ENCODE peak calls at places on chromosomes 12 and 14, in four cellular contexts. L is renal cortical epithelial cell; M is globus pallidus; S is stimulated activated CD4-positive, alpha-beta T cell treated with anti-CD3 and anti-CD28 coated beads, Interleukin-1b, Interleukin-23, amount 100 ng/mL, for 48 hours. K is an unnamed sample.

GRCh38 chr12:47400251-47400650 is 305.6 kb downstream of the RPAP3 start:
- DNase-seq in M (no peak), S (no peak), L (no peak), K (no peak)

GRCh38 chr14:102055181-102055901 is 31.5 kb downstream of the HSP90AA1 start:
- DNase-seq in S (no peak), M (no peak), L (peak; percentile 31), K (no peak)

GRCh38 chr14:78758333-78758732 is 588.2 kb downstream of the NRXN3 start:
- DNase-seq in S (no peak), L (peak; percentile 66), M (peak; percentile 71), K (peak; percentile 25)

GRCh38 chr12:57627504-57628279 is 5.3 kb downstream of the B4GALNT1 start:
- DNase-seq in M (no peak), L (no peak), S (peak; percentile 38), K (no peak)

GRCh38 chr14:85087201-85087600 is 442.7 kb upstream of the FLRT2 start:
- DNase-seq in M (no peak), L (peak; percentile 59), S (no peak), K (no peak)

GRCh38 chr12:60259241-60259640 is 663.4 kb downstream of the SLC16A7 start:
- DNase-seq in M (no peak), L (peak; percentile 6), S (no peak), K (no peak)

GRCh38 chr14:100871234-100872186 is 32.0 kb downstream of the RTL1 start:
- DNase-seq in L (no peak), S (peak; percentile 23), M (no peak), K (no peak)

GRCh38 chr12:121005346-121005815 is 10.9 kb downstream of the C12orf43 start:
- DNase-seq in S (peak; percentile 60), L (peak; percentile 37), M (no peak), K (peak; percentile 75)

GRCh38 chr14:54312166-54312801 is 84.5 kb upstream of the CDKN3 start:
- DNase-seq in L (peak; percentile 98), M (no peak), S (no peak), K (peak; percentile 49)

GRCh38 chr12:80186727-80187217 is 87.4 kb downstream of the OTOGL start:
- DNase-seq in M (peak; percentile 45), S (peak; percentile 2), L (peak; percentile 91), K (peak; percentile 72)

GRCh38 chr12:110109037-110109836 is 14.9 kb upstream of the IFT81 start:
- DNase-seq in L (peak; percentile 88), M (no peak), S (no peak), K (no peak)

GRCh38 chr14:100691395-100692025 is 35.2 kb upstream of the DLK1 start:
- DNase-seq in S (no peak), L (peak; percentile 54), M (no peak), K (no peak)

GRCh38 chr14:103539056-103539825 is 10.2 kb downstream of the TRMT61A start:
- DNase-seq in S (no peak), L (no peak), M (no peak), K (no peak)

K was measured in NT2/D1.